ENCODE peak calls at places on chromosomes 5 and 9, in eight cellular contexts. Y, R, V, E, D, U, I and M are unnamed samples.

GRCh38 chr9:110021891-110022290 is 186.1 kb downstream of the C9orf152 start:
- DNase-seq in Y (peak), R (no peak), V (no peak), E (peak), D (peak), U (no peak), I (no peak), M (no peak)

GRCh38 chr5:124866355-124867063 is 120.1 kb upstream of the ZNF608 start:
- DNase-seq in Y (no peak), R (no peak), V (no peak), E (no peak), D (no peak), U (no peak), I (no peak), M (no peak)

GRCh38 chr5:36202521-36202961 is 39.2 kb downstream of the NADK2 start:
- DNase-seq in Y (no peak), R (no peak), V (no peak), E (no peak), D (no peak), U (no peak), I (no peak), M (no peak)

GRCh38 chr9:123561055-123561454 is 205.1 kb downstream of the CRB2 start:
- DNase-seq in Y (no peak), R (no peak), V (no peak), E (no peak), D (no peak), U (no peak), I (no peak), M (no peak)

GRCh38 chr5:127290019-127290945 is at the start of gene MEGF10:
- DNase-seq in Y (peak), R (no peak), V (no peak), E (peak), D (peak), U (no peak), I (peak), M (no peak)

GRCh38 chr5:20678814-20679298 is 690.9 kb upstream of the CDH18 start:
- DNase-seq in Y (no peak), R (peak), V (no peak), E (no peak), D (no peak), U (no peak), I (peak), M (no peak)

GRCh38 chr5:89425062-89425461 is 542.1 kb upstream of the MEF2C start:
- DNase-seq in Y (no peak), R (no peak), V (no peak), E (no peak), D (no peak), U (no peak), I (no peak), M (no peak)

GRCh38 chr5:94376672-94377345 is 241.6 kb downstream of the KIAA0825 start:
- DNase-seq in Y (no peak), R (no peak), V (no peak), E (no peak), D (no peak), U (no peak), I (no peak), M (no peak)

GRCh38 chr9:99828417-99829176 is 6.9 kb downstream of the NR4A3 start:
- DNase-seq in Y (no peak), R (no peak), V (no peak), E (no peak), D (no peak), U (no peak), I (no peak), M (no peak)

GRCh38 chr5:162209005-162209605 is 141.5 kb downstream of the GABRG2 start:
- DNase-seq in Y (peak), R (no peak), V (no peak), E (peak), D (peak), U (no peak), I (peak), M (no peak)

GRCh38 chr5:142080248-142080647 is 28.3 kb upstream of the NDFIP1 start:
- DNase-seq in Y (no peak), R (no peak), V (no peak), E (no peak), D (no peak), U (no peak), I (no peak), M (no peak)

GRCh38 chr5:139335811-139336210 is 5.8 kb upstream of the PAIP2 start:
- DNase-seq in Y (no peak), R (no peak), V (no peak), E (no peak), D (no peak), U (no peak), I (no peak), M (no peak)

GRCh38 chr5:151757233-151758140 is 944 bp downstream of the ATOX1 start:
- DNase-seq in Y (no peak), R (no peak), V (no peak), E (peak), D (no peak), U (peak), I (no peak), M (no peak)

GRCh38 chr5:81909677-81910076 is 62.1 kb upstream of the ATG10 start:
- DNase-seq in Y (peak), R (no peak), V (no peak), E (peak), D (peak), U (no peak), I (no peak), M (no peak)